ENCODE peak calls at places on chromosome 16, in seven cellular contexts. One of them, this sample, is unnamed.

GRCh38 chr16:61862756-61863155 is 173.5 kb downstream of the CDH8 start:
- DNase-seq in thoracic aorta: no peak
- DNase-seq in psoas muscle: no peak
- DNase-seq in HCT116: no peak
- DNase-seq in AG09309: no peak
- DNase-seq in sigmoid colon: no peak
- DNase-seq in CD8-positive, alpha-beta T cell: no peak
- DNase-seq in this sample: no peak

GRCh38 chr16:81369888-81370504 is 55.2 kb downstream of the GAN start:
- DNase-seq in CD8-positive, alpha-beta T cell: no peak
- DNase-seq in psoas muscle: no peak
- DNase-seq in thoracic aorta: no peak
- DNase-seq in HCT116: no peak
- DNase-seq in sigmoid colon: no peak
- DNase-seq in AG09309: no peak
- DNase-seq in this sample: peak; percentile 54

GRCh38 chr16:83806036-83806435 is 1.7 kb upstream of the HSBP1 start:
- DNase-seq in psoas muscle: no peak
- DNase-seq in HCT116: no peak
- DNase-seq in CD8-positive, alpha-beta T cell: no peak
- DNase-seq in AG09309: no peak
- DNase-seq in sigmoid colon: no peak
- DNase-seq in thoracic aorta: no peak
- DNase-seq in this sample: peak; percentile 24

GRCh38 chr16:66290431-66290830 is 76.1 kb upstream of the CDH5 start:
- DNase-seq in sigmoid colon: peak; percentile 8
- DNase-seq in psoas muscle: no peak
- DNase-seq in AG09309: no peak
- DNase-seq in CD8-positive, alpha-beta T cell: no peak
- DNase-seq in HCT116: no peak
- DNase-seq in thoracic aorta: no peak
- DNase-seq in this sample: no peak

GRCh38 chr16:29028457-29029167 is 43.8 kb downstream of the LAT start:
- DNase-seq in HCT116: no peak
- DNase-seq in CD8-positive, alpha-beta T cell: no peak
- DNase-seq in AG09309: no peak
- DNase-seq in sigmoid colon: peak; percentile 9
- DNase-seq in thoracic aorta: no peak
- DNase-seq in psoas muscle: no peak
- DNase-seq in this sample: no peak

GRCh38 chr16:67935096-67935401 is 1.6 kb downstream of the PSMB10 start:
- DNase-seq in AG09309: no peak
- DNase-seq in thoracic aorta: no peak
- DNase-seq in CD8-positive, alpha-beta T cell: no peak
- DNase-seq in psoas muscle: no peak
- DNase-seq in HCT116: no peak
- DNase-seq in sigmoid colon: no peak
- DNase-seq in this sample: no peak

GRCh38 chr16:89067677-89068076 is 26.0 kb upstream of the ACSF3 start:
- DNase-seq in thoracic aorta: no peak
- DNase-seq in psoas muscle: no peak
- DNase-seq in HCT116: no peak
- DNase-seq in AG09309: no peak
- DNase-seq in sigmoid colon: no peak
- DNase-seq in CD8-positive, alpha-beta T cell: no peak
- DNase-seq in this sample: no peak

GRCh38 chr16:87689956-87690465 is 75.8 kb downstream of the KLHDC4 start:
- DNase-seq in thoracic aorta: no peak
- DNase-seq in CD8-positive, alpha-beta T cell: no peak
- DNase-seq in psoas muscle: no peak
- DNase-seq in sigmoid colon: no peak
- DNase-seq in HCT116: no peak
- DNase-seq in AG09309: no peak
- DNase-seq in this sample: no peak

GRCh38 chr16:53091508-53092211 is 36.9 kb downstream of the CHD9 start:
- DNase-seq in HCT116: no peak
- DNase-seq in psoas muscle: peak; percentile 69
- DNase-seq in thoracic aorta: no peak
- DNase-seq in AG09309: no peak
- DNase-seq in sigmoid colon: peak; percentile 85
- DNase-seq in CD8-positive, alpha-beta T cell: no peak
- DNase-seq in this sample: peak; percentile 72

GRCh38 chr16:58047557-58048348 is 22.2 kb downstream of the MMP15 start:
- DNase-seq in psoas muscle: no peak
- DNase-seq in CD8-positive, alpha-beta T cell: no peak
- DNase-seq in HCT116: no peak
- DNase-seq in thoracic aorta: no peak
- DNase-seq in sigmoid colon: no peak
- DNase-seq in AG09309: no peak
- DNase-seq in this sample: no peak

GRCh38 chr16:49465661-49466528 is 92.3 kb downstream of the C16orf78 start:
- DNase-seq in sigmoid colon: peak; percentile 24
- DNase-seq in HCT116: no peak
- DNase-seq in CD8-positive, alpha-beta T cell: no peak
- DNase-seq in psoas muscle: no peak
- DNase-seq in AG09309: no peak
- DNase-seq in thoracic aorta: no peak
- DNase-seq in this sample: no peak

GRCh38 chr16:81693047-81693446 is 86.0 kb upstream of the PLCG2 start:
- DNase-seq in AG09309: peak; percentile 68
- DNase-seq in psoas muscle: no peak
- DNase-seq in HCT116: no peak
- DNase-seq in sigmoid colon: peak; percentile 81
- DNase-seq in CD8-positive, alpha-beta T cell: no peak
- DNase-seq in thoracic aorta: no peak
- DNase-seq in this sample: no peak

GRCh38 chr16:49419016-49419415 is 45.4 kb downstream of the C16orf78 start:
- DNase-seq in thoracic aorta: no peak
- DNase-seq in AG09309: no peak
- DNase-seq in sigmoid colon: no peak
- DNase-seq in psoas muscle: no peak
- DNase-seq in HCT116: no peak
- DNase-seq in CD8-positive, alpha-beta T cell: no peak
- DNase-seq in this sample: no peak

GRCh38 chr16:56824335-56824734 is 40.7 kb upstream of the SLC12A3 start:
- DNase-seq in AG09309: no peak
- DNase-seq in CD8-positive, alpha-beta T cell: no peak
- DNase-seq in HCT116: no peak
- DNase-seq in sigmoid colon: no peak
- DNase-seq in psoas muscle: no peak
- DNase-seq in thoracic aorta: no peak
- DNase-seq in this sample: no peak
- TF ChIP-seq CTCF in AG09309: peak; percentile 43
- TF ChIP-seq CTCF in CD8-positive, alpha-beta T cell: no peak
- TF ChIP-seq CTCF in HCT116: no peak
- TF ChIP-seq CTCF in sigmoid colon: no peak
- TF ChIP-seq CTCF in psoas muscle: no peak
- TF ChIP-seq CTCF in thoracic aorta: no peak
- TF ChIP-seq CTCF in this sample: no peak

GRCh38 chr16:55252577-55252976 is 71.4 kb upstream of the IRX6 start:
- DNase-seq in sigmoid colon: no peak
- DNase-seq in AG09309: no peak
- DNase-seq in CD8-positive, alpha-beta T cell: no peak
- DNase-seq in thoracic aorta: no peak
- DNase-seq in psoas muscle: no peak
- DNase-seq in HCT116: no peak
- DNase-seq in this sample: no peak

GRCh38 chr16:55248494-55248893 is 75.5 kb upstream of the IRX6 start:
- DNase-seq in CD8-positive, alpha-beta T cell: no peak
- DNase-seq in HCT116: no peak
- DNase-seq in psoas muscle: no peak
- DNase-seq in AG09309: no peak
- DNase-seq in thoracic aorta: no peak
- DNase-seq in sigmoid colon: no peak
- DNase-seq in this sample: no peak

GRCh38 chr16:55249936-55250335 is 74.1 kb upstream of the IRX6 start:
- DNase-seq in sigmoid colon: no peak
- DNase-seq in thoracic aorta: no peak
- DNase-seq in AG09309: no peak
- DNase-seq in HCT116: no peak
- DNase-seq in psoas muscle: no peak
- DNase-seq in CD8-positive, alpha-beta T cell: no peak
- DNase-seq in this sample: no peak

GRCh38 chr16:55249361-55249760 is 74.6 kb upstream of the IRX6 start:
- DNase-seq in AG09309: no peak
- DNase-seq in CD8-positive, alpha-beta T cell: no peak
- DNase-seq in sigmoid colon: no peak
- DNase-seq in psoas muscle: no peak
- DNase-seq in thoracic aorta: no peak
- DNase-seq in HCT116: no peak
- DNase-seq in this sample: no peak

GRCh38 chr16:55250641-55251550 is 73.1 kb upstream of the IRX6 start:
- DNase-seq in AG09309: peak; percentile 16
- DNase-seq in sigmoid colon: no peak
- DNase-seq in CD8-positive, alpha-beta T cell: no peak
- DNase-seq in thoracic aorta: no peak
- DNase-seq in HCT116: no peak
- DNase-seq in psoas muscle: no peak
- DNase-seq in this sample: no peak
- H3K4me3 ChIP-seq in AG09309: no peak overlapping the region
- H3K4me3 ChIP-seq in sigmoid colon: no peak overlapping the region
- H3K4me3 ChIP-seq in CD8-positive, alpha-beta T cell: no peak overlapping the region
- H3K4me3 ChIP-seq in thoracic aorta: no peak overlapping the region
- H3K4me3 ChIP-seq in HCT116: no peak overlapping the region
- H3K4me3 ChIP-seq in psoas muscle: no peak overlapping the region
- H3K4me3 ChIP-seq in this sample: no peak overlapping the region

DNA sequence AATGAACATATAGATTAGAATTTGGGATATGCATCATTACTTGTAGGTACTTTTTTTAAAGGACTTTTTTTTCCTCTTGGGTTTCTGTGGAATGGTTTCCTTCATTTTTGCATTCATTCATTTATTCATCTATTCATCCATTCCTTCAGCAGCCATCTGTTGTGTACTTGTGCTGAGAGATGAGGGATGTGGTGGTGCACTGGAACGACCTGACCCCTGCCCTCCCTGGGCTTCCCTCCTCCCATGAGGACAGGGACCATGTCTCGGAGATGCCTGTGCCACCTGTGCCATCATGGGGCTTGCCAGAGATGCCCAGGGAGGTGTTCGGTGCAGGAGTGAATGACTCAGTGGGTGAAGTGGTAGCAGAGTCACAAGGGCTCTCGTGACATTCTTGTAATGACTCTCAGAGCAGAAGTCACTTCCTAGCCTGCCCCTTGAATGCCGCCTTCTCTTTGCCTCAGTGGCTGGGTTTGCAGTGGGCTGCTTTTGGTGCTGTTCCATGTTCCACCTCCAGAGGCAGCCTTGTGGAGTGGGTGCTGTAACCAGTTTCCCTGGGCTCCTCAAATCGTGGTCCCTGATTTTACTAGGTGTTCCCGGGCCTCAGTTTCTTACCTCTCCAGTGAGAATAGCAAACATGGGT is 43.9 kb downstream of the CLEC16A start:
- DNase-seq in sigmoid colon: no peak
- DNase-seq in thoracic aorta: no peak
- DNase-seq in CD8-positive, alpha-beta T cell: no peak
- DNase-seq in HCT116: no peak
- DNase-seq in psoas muscle: no peak
- DNase-seq in AG09309: no peak
- DNase-seq in this sample: peak; percentile 70
- TF ChIP-seq CTCF in sigmoid colon: no peak
- TF ChIP-seq CTCF in thoracic aorta: no peak
- TF ChIP-seq CTCF in CD8-positive, alpha-beta T cell: peak; percentile 18
- TF ChIP-seq CTCF in HCT116: no peak
- TF ChIP-seq CTCF in psoas muscle: no peak
- TF ChIP-seq CTCF in AG09309: peak; percentile 38
- TF ChIP-seq CTCF in this sample: peak; percentile 57

GRCh38 chr16:640614-641013 is 1.0 kb upstream of the MCRIP2 start:
- DNase-seq in sigmoid colon: no peak
- DNase-seq in CD8-positive, alpha-beta T cell: no peak
- DNase-seq in psoas muscle: no peak
- DNase-seq in AG09309: no peak
- DNase-seq in thoracic aorta: no peak
- DNase-seq in HCT116: no peak
- DNase-seq in this sample: no peak
- H3K4me3 ChIP-seq in sigmoid colon: peak overlapping the region; percentile 90
- H3K4me3 ChIP-seq in CD8-positive, alpha-beta T cell: no peak overlapping the region
- H3K4me3 ChIP-seq in psoas muscle: no peak overlapping the region
- H3K4me3 ChIP-seq in AG09309: peak overlapping the region; percentile 84
- H3K4me3 ChIP-seq in thoracic aorta: no peak overlapping the region
- H3K4me3 ChIP-seq in HCT116: no peak overlapping the region
- H3K4me3 ChIP-seq in this sample: peak overlapping the region; percentile 93

This sample was measured in GM12865.